ENCODE peak calls at places on chromosomes 12 and 14, in nine cellular contexts. F, S, J, K, D, G, Q, Z and M are unnamed samples.
A peak's percentile ranks its signal among the peaks of the same experiment; 100 is the strongest.

GRCh38 chr12:77845831-77846230 is 15.1 kb downstream of the NAV3 start:
- DNase-seq in F (no peak), S (peak; percentile 43), J (peak; percentile 62), K (no peak), D (no peak), G (no peak), Q (no peak), Z (no peak), M (no peak)

GRCh38 chr12:51855586-51856428 is 7.3 kb upstream of the FIGNL2 start:
- DNase-seq in F (no peak), S (no peak), J (peak; percentile 74), K (no peak), D (no peak), G (peak; percentile 59), Q (no peak), Z (peak; percentile 62), M (no peak)

GRCh38 chr14:69887740-69888657 is 8.8 kb downstream of the SMOC1 start:
- DNase-seq in F (no peak), S (no peak), J (no peak), K (no peak), D (no peak), G (no peak), Q (no peak), Z (no peak), M (no peak)

GRCh38 chr12:5441497-5442236 is 9.8 kb downstream of the NTF3 start:
- DNase-seq in F (no peak), S (no peak), J (peak; percentile 86), K (no peak), D (no peak), G (no peak), Q (no peak), Z (no peak), M (no peak)

GRCh38 chr12:60279224-60279623 is 683.4 kb downstream of the SLC16A7 start:
- DNase-seq in F (no peak), S (no peak), J (peak; percentile 75), K (no peak), D (no peak), G (no peak), Q (no peak), Z (no peak), M (no peak)

GRCh38 chr12:83040339-83040738 is 353.6 kb downstream of the TMTC2 start:
- DNase-seq in F (no peak), S (no peak), J (no peak), K (no peak), D (no peak), G (no peak), Q (no peak), Z (no peak), M (no peak)

GRCh38 chr12:124481772-124482566 is 85.4 kb downstream of the NCOR2 start:
- DNase-seq in F (peak; percentile 55), S (no peak), J (no peak), K (no peak), D (no peak), G (no peak), Q (peak; percentile 76), Z (peak; percentile 15), M (no peak)

GRCh38 chr12:126069549-126070165 is 1004.4 kb downstream of the AACS start:
- DNase-seq in F (peak; percentile 70), S (peak; percentile 26), J (peak; percentile 39), K (no peak), D (no peak), G (peak; percentile 67), Q (peak; percentile 67), Z (no peak), M (peak; percentile 49)

GRCh38 chr12:116137318-116137717 is 140.2 kb downstream of the MED13L start:
- DNase-seq in F (peak; percentile 21), S (no peak), J (no peak), K (no peak), D (no peak), G (no peak), Q (no peak), Z (no peak), M (no peak)

GRCh38 chr12:5407457-5407856 is 24.5 kb upstream of the NTF3 start:
- DNase-seq in F (no peak), S (no peak), J (peak; percentile 35), K (no peak), D (no peak), G (peak; percentile 59), Q (no peak), Z (no peak), M (no peak)

GRCh38 chr14:80135305-80136088 is 75.8 kb downstream of the DIO2 start:
- DNase-seq in F (no peak), S (no peak), J (peak; percentile 1), K (no peak), D (no peak), G (no peak), Q (no peak), Z (no peak), M (no peak)

GRCh38 chr14:90275820-90276219 is 19.5 kb downstream of the PSMC1 start:
- DNase-seq in F (no peak), S (no peak), J (no peak), K (no peak), D (no peak), G (no peak), Q (no peak), Z (no peak), M (no peak)

GRCh38 chr12:27573972-27574371 is 50.0 kb downstream of the PPFIBP1 start:
- DNase-seq in F (no peak), S (peak; percentile 97), J (peak; percentile 99), K (no peak), D (no peak), G (no peak), Q (no peak), Z (no peak), M (no peak)

GRCh38 chr14:23409475-23409874 is 1.4 kb upstream of the MYH6 start:
- DNase-seq in F (peak; percentile 17), S (no peak), J (no peak), K (no peak), D (no peak), G (no peak), Q (no peak), Z (peak; percentile 45), M (no peak)

GRCh38 chr12:6946033-6946919 is 2.5 kb downstream of the C12orf57 start:
- DNase-seq in F (peak; percentile 93), S (no peak), J (no peak), K (no peak), D (no peak), G (peak; percentile 93), Q (peak; percentile 95), Z (peak; percentile 62), M (peak; percentile 97)

GRCh38 chr12:131733874-131734273 is 23.0 kb downstream of the SFSWAP start:
- DNase-seq in F (no peak), S (no peak), J (no peak), K (no peak), D (no peak), G (no peak), Q (no peak), Z (no peak), M (no peak)

GRCh38 chr12:1553987-1554982 is 40.1 kb downstream of the FBXL14 start:
- DNase-seq in F (peak; percentile 94), S (no peak), J (no peak), K (no peak), D (no peak), G (no peak), Q (no peak), Z (no peak), M (no peak)

GRCh38 chr12:55637467-55637866 is 775 bp downstream of the OR10P1 start:
- DNase-seq in F (no peak), S (no peak), J (no peak), K (no peak), D (peak; percentile 12), G (no peak), Q (no peak), Z (no peak), M (no peak)

GRCh38 chr12:89960011-89960507 is 251.4 kb upstream of the ATP2B1 start:
- DNase-seq in F (peak; percentile 86), S (no peak), J (peak; percentile 24), K (no peak), D (no peak), G (no peak), Q (no peak), Z (no peak), M (no peak)

GRCh38 chr14:63091394-63091996 is 46.2 kb upstream of the KCNH5 start:
- DNase-seq in F (no peak), S (no peak), J (no peak), K (no peak), D (no peak), G (no peak), Q (no peak), Z (no peak), M (no peak)

GRCh38 chr12:107912421-107913004 is 138.0 kb downstream of the ASCL4 start:
- DNase-seq in F (peak; percentile 66), S (no peak), J (peak; percentile 17), K (no peak), D (no peak), G (peak; percentile 60), Q (peak; percentile 66), Z (peak; percentile 47), M (peak; percentile 40)

GRCh38 chr12:91180577-91180976 is 2.0 kb downstream of the DCN start:
- DNase-seq in F (no peak), S (no peak), J (peak; percentile 89), K (no peak), D (no peak), G (no peak), Q (no peak), Z (no peak), M (no peak)

GRCh38 chr12:80590085-80590484 is 117.3 kb upstream of the MYF6 start:
- DNase-seq in F (no peak), S (no peak), J (peak; percentile 65), K (no peak), D (no peak), G (no peak), Q (no peak), Z (no peak), M (no peak)